ENCODE peak calls at places on chromosomes 13 and 19, in ten cellular contexts. One of them, this sample, is unnamed.

GRCh38 chr13:21674271-21675009 is 3.6 kb downstream of the FGF9 start:
- DNase-seq in stomach: no peak
- DNase-seq in transverse colon: peak; percentile 23
- DNase-seq in sigmoid colon: peak; percentile 67
- DNase-seq in vagina: no peak
- DNase-seq in upper lobe of left lung: no peak
- DNase-seq in esophagus muscularis mucosa: peak; percentile 89
- DNase-seq in K562: peak; percentile 29
- DNase-seq in endothelial cell of umbilical vein: no peak
- DNase-seq in breast epithelium: no peak
- DNase-seq in this sample: peak; percentile 81

GRCh38 chr19:1929051-1929742 is 11.8 kb upstream of the CSNK1G2 start:
- DNase-seq in vagina: no peak
- DNase-seq in endothelial cell of umbilical vein: peak; percentile 64
- DNase-seq in sigmoid colon: peak; percentile 89
- DNase-seq in K562: peak; percentile 87
- DNase-seq in transverse colon: peak; percentile 88
- DNase-seq in upper lobe of left lung: peak; percentile 89
- DNase-seq in breast epithelium: peak; percentile 73
- DNase-seq in stomach: peak; percentile 88
- DNase-seq in esophagus muscularis mucosa: no peak
- DNase-seq in this sample: peak; percentile 96

GRCh38 chr19:24048261-24048660 is 38.7 kb upstream of the ZNF254 start:
- DNase-seq in transverse colon: no peak
- DNase-seq in upper lobe of left lung: no peak
- DNase-seq in breast epithelium: no peak
- DNase-seq in sigmoid colon: no peak
- DNase-seq in stomach: no peak
- DNase-seq in endothelial cell of umbilical vein: no peak
- DNase-seq in K562: no peak
- DNase-seq in esophagus muscularis mucosa: no peak
- DNase-seq in vagina: no peak
- DNase-seq in this sample: no peak

GRCh38 chr19:28292822-28293500 is 920.0 kb downstream of the UQCRFS1 start:
- DNase-seq in stomach: no peak
- DNase-seq in breast epithelium: no peak
- DNase-seq in upper lobe of left lung: no peak
- DNase-seq in sigmoid colon: no peak
- DNase-seq in transverse colon: no peak
- DNase-seq in endothelial cell of umbilical vein: peak; percentile 30
- DNase-seq in vagina: no peak
- DNase-seq in K562: no peak
- DNase-seq in esophagus muscularis mucosa: peak; percentile 87
- DNase-seq in this sample: no peak

GRCh38 chr19:2750739-2751437 is 11.1 kb upstream of the SLC39A3 start:
- DNase-seq in esophagus muscularis mucosa: no peak
- DNase-seq in breast epithelium: no peak
- DNase-seq in stomach: no peak
- DNase-seq in K562: no peak
- DNase-seq in upper lobe of left lung: no peak
- DNase-seq in sigmoid colon: no peak
- DNase-seq in vagina: no peak
- DNase-seq in endothelial cell of umbilical vein: no peak
- DNase-seq in transverse colon: no peak
- DNase-seq in this sample: peak; percentile 58

GRCh38 chr19:56987184-56987583 is 132.6 kb upstream of the USP29 start:
- DNase-seq in K562: no peak
- DNase-seq in stomach: no peak
- DNase-seq in vagina: no peak
- DNase-seq in sigmoid colon: no peak
- DNase-seq in esophagus muscularis mucosa: no peak
- DNase-seq in upper lobe of left lung: no peak
- DNase-seq in breast epithelium: no peak
- DNase-seq in endothelial cell of umbilical vein: no peak
- DNase-seq in transverse colon: no peak
- DNase-seq in this sample: no peak

GRCh38 chr19:16878181-16878965 is 10.4 kb upstream of the F2RL3 start:
- DNase-seq in upper lobe of left lung: no peak
- DNase-seq in sigmoid colon: no peak
- DNase-seq in breast epithelium: no peak
- DNase-seq in K562: no peak
- DNase-seq in vagina: no peak
- DNase-seq in stomach: no peak
- DNase-seq in endothelial cell of umbilical vein: no peak
- DNase-seq in esophagus muscularis mucosa: no peak
- DNase-seq in transverse colon: no peak
- DNase-seq in this sample: no peak

GRCh38 chr13:21637296-21637695 is 33.3 kb upstream of the MICU2 start:
- DNase-seq in upper lobe of left lung: peak; percentile 89
- DNase-seq in stomach: peak; percentile 82
- DNase-seq in endothelial cell of umbilical vein: no peak
- DNase-seq in transverse colon: peak; percentile 86
- DNase-seq in K562: peak; percentile 31
- DNase-seq in vagina: no peak
- DNase-seq in esophagus muscularis mucosa: no peak
- DNase-seq in sigmoid colon: no peak
- DNase-seq in breast epithelium: no peak
- DNase-seq in this sample: peak; percentile 76

GRCh38 chr19:3324405-3324856 is 42.0 kb upstream of the NFIC start:
- DNase-seq in esophagus muscularis mucosa: no peak
- DNase-seq in endothelial cell of umbilical vein: peak; percentile 30
- DNase-seq in vagina: no peak
- DNase-seq in K562: peak; percentile 85
- DNase-seq in transverse colon: peak; percentile 78
- DNase-seq in breast epithelium: no peak
- DNase-seq in upper lobe of left lung: peak; percentile 58
- DNase-seq in stomach: peak; percentile 77
- DNase-seq in sigmoid colon: peak; percentile 80
- DNase-seq in this sample: peak; percentile 91

GRCh38 chr13:112781881-112782361 is 92.1 kb downstream of the ATP11A start:
- DNase-seq in K562: no peak
- DNase-seq in transverse colon: no peak
- DNase-seq in upper lobe of left lung: peak; percentile 78
- DNase-seq in vagina: peak; percentile 76
- DNase-seq in esophagus muscularis mucosa: no peak
- DNase-seq in endothelial cell of umbilical vein: peak; percentile 68
- DNase-seq in stomach: peak; percentile 25
- DNase-seq in breast epithelium: no peak
- DNase-seq in sigmoid colon: peak; percentile 78
- DNase-seq in this sample: no peak

GRCh38 chr13:20672772-20673171 is 30.7 kb upstream of the IL17D start:
- DNase-seq in endothelial cell of umbilical vein: no peak
- DNase-seq in sigmoid colon: no peak
- DNase-seq in esophagus muscularis mucosa: no peak
- DNase-seq in breast epithelium: no peak
- DNase-seq in upper lobe of left lung: no peak
- DNase-seq in stomach: no peak
- DNase-seq in transverse colon: no peak
- DNase-seq in K562: no peak
- DNase-seq in vagina: no peak
- DNase-seq in this sample: no peak

GRCh38 chr13:37127706-37128241 is 22.3 kb upstream of the CSNK1A1L start:
- DNase-seq in K562: no peak
- DNase-seq in endothelial cell of umbilical vein: peak; percentile 97
- DNase-seq in transverse colon: no peak
- DNase-seq in upper lobe of left lung: no peak
- DNase-seq in esophagus muscularis mucosa: no peak
- DNase-seq in sigmoid colon: no peak
- DNase-seq in vagina: no peak
- DNase-seq in stomach: no peak
- DNase-seq in breast epithelium: no peak
- DNase-seq in this sample: no peak

DNA sequence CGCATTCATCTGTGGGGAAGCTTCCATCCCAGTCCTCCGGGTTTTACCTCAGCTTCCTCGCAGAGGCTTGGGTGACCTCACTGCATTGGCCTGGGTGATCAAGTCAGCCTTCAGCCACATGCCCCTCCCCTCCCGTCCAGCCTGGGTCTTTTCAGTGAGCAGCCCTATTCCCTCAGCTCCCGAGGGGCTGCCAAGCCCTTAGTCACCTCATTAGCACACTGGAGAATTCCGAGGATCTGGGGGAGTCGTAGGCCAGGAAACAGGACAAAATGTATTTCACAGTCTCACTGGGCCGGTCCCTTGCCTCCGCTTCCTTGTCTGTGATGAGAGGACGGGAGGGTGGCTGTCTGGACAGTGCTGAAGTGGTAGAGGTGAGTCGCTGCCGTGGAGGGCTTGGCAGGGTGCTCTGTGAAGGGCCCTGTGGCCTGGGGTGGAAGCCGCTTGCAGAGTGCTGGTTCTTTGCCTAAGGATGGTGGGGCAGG is 19.9 kb downstream of the KDM4B start:
- DNase-seq in upper lobe of left lung: no peak
- DNase-seq in esophagus muscularis mucosa: no peak
- DNase-seq in stomach: no peak
- DNase-seq in endothelial cell of umbilical vein: no peak
- DNase-seq in breast epithelium: no peak
- DNase-seq in vagina: no peak
- DNase-seq in sigmoid colon: peak; percentile 90
- DNase-seq in transverse colon: peak; percentile 45
- DNase-seq in K562: no peak
- DNase-seq in this sample: no peak
- TF ChIP-seq POLR2AphosphoS5 in upper lobe of left lung: peak; percentile 46
- TF ChIP-seq POLR2AphosphoS5 in esophagus muscularis mucosa: peak; percentile 40
- TF ChIP-seq POLR2AphosphoS5 in stomach: no peak
- TF ChIP-seq POLR2AphosphoS5 in endothelial cell of umbilical vein: no peak
- TF ChIP-seq POLR2AphosphoS5 in breast epithelium: no peak
- TF ChIP-seq POLR2AphosphoS5 in vagina: peak; percentile 82
- TF ChIP-seq POLR2AphosphoS5 in sigmoid colon: no peak
- TF ChIP-seq POLR2AphosphoS5 in transverse colon: no peak
- TF ChIP-seq POLR2AphosphoS5 in K562: no peak
- TF ChIP-seq POLR2AphosphoS5 in this sample: peak; percentile 45

GRCh38 chr19:55611300-55611982 is 6.0 kb downstream of the ZNF865 start:
- DNase-seq in vagina: no peak
- DNase-seq in upper lobe of left lung: no peak
- DNase-seq in transverse colon: no peak
- DNase-seq in esophagus muscularis mucosa: no peak
- DNase-seq in endothelial cell of umbilical vein: no peak
- DNase-seq in K562: no peak
- DNase-seq in sigmoid colon: no peak
- DNase-seq in stomach: no peak
- DNase-seq in breast epithelium: no peak
- DNase-seq in this sample: no peak
- TF ChIP-seq POLR2A in vagina: no peak
- TF ChIP-seq POLR2A in upper lobe of left lung: no peak
- TF ChIP-seq POLR2A in transverse colon: no peak
- TF ChIP-seq POLR2A in esophagus muscularis mucosa: no peak
- TF ChIP-seq POLR2A in endothelial cell of umbilical vein: no peak
- TF ChIP-seq POLR2A in K562: no peak
- TF ChIP-seq POLR2A in sigmoid colon: no peak
- TF ChIP-seq POLR2A in stomach: no peak
- TF ChIP-seq POLR2A in breast epithelium: no peak
- TF ChIP-seq POLR2A in this sample: no peak

GRCh38 chr19:13960863-13961784 is 8.8 kb downstream of the DCAF15 start:
- DNase-seq in stomach: no peak
- DNase-seq in transverse colon: no peak
- DNase-seq in K562: no peak
- DNase-seq in upper lobe of left lung: no peak
- DNase-seq in vagina: no peak
- DNase-seq in esophagus muscularis mucosa: no peak
- DNase-seq in breast epithelium: no peak
- DNase-seq in sigmoid colon: no peak
- DNase-seq in endothelial cell of umbilical vein: no peak
- DNase-seq in this sample: no peak

GRCh38 chr19:13958043-13958442 is 5.7 kb downstream of the DCAF15 start:
- DNase-seq in esophagus muscularis mucosa: no peak
- DNase-seq in sigmoid colon: no peak
- DNase-seq in vagina: no peak
- DNase-seq in K562: peak; percentile 82
- DNase-seq in endothelial cell of umbilical vein: no peak
- DNase-seq in stomach: no peak
- DNase-seq in upper lobe of left lung: no peak
- DNase-seq in breast epithelium: no peak
- DNase-seq in transverse colon: no peak
- DNase-seq in this sample: no peak

GRCh38 chr19:13961826-13962737 is 9.8 kb downstream of the DCAF15 start:
- DNase-seq in K562: peak; percentile 38
- DNase-seq in upper lobe of left lung: no peak
- DNase-seq in endothelial cell of umbilical vein: no peak
- DNase-seq in stomach: no peak
- DNase-seq in vagina: no peak
- DNase-seq in transverse colon: no peak
- DNase-seq in sigmoid colon: no peak
- DNase-seq in breast epithelium: no peak
- DNase-seq in esophagus muscularis mucosa: no peak
- DNase-seq in this sample: no peak

GRCh38 chr19:13959141-13959961 is 7.0 kb downstream of the DCAF15 start:
- DNase-seq in vagina: no peak
- DNase-seq in endothelial cell of umbilical vein: no peak
- DNase-seq in upper lobe of left lung: no peak
- DNase-seq in esophagus muscularis mucosa: no peak
- DNase-seq in sigmoid colon: no peak
- DNase-seq in transverse colon: no peak
- DNase-seq in stomach: no peak
- DNase-seq in breast epithelium: no peak
- DNase-seq in K562: no peak
- DNase-seq in this sample: no peak

DNA sequence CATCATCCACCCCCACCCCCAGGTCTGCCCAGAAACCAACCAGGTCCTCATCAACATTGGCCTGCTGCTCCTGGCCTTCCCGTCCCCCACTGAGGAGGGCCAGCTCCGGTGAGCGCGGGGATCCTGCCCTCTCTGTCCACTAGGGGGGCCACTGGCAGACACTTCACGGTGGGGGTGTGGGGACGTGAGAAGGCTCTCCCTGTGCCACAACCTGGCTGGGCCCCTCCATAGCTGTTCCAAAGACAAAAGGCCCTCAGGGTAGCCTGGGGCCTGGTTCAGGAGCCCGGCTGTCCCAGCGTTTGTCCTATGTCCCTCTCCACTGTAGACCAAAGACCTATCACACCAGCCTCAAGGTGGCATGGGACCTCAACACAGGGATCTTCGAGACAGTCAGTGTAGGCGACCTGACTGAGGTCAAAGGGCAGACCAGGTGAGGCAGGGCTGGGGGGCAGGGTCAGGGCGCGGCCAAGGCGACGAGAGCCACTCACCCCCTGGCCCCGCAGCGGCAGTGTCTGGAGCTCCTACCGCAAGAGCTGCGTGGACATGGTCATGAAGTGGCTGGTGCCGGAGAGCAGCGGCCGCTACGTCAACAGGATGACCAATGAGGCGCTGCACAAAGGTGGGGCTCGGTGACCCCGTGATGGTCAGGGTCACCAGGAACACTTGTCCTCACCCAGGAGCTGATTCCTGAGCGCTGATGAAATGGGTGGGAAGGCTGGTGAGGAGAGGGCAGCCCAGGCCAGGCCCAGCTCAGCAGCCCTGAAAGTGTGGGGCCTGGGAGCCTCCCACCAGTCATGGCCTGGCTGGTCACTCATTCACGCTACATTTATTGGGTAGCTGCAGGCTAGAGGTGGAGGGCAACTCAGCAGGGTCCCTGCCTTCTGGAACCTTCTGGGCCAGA is 7.9 kb downstream of the DCAF15 start:
- DNase-seq in vagina: no peak
- DNase-seq in K562: peak; percentile 60
- DNase-seq in transverse colon: no peak
- DNase-seq in stomach: no peak
- DNase-seq in sigmoid colon: no peak
- DNase-seq in endothelial cell of umbilical vein: no peak
- DNase-seq in esophagus muscularis mucosa: no peak
- DNase-seq in breast epithelium: no peak
- DNase-seq in upper lobe of left lung: no peak
- DNase-seq in this sample: no peak
- TF ChIP-seq CTCF in vagina: no peak
- TF ChIP-seq CTCF in K562: peak; percentile 46
- TF ChIP-seq CTCF in transverse colon: no peak
- TF ChIP-seq CTCF in stomach: peak; percentile 12
- TF ChIP-seq CTCF in sigmoid colon: no peak
- TF ChIP-seq CTCF in endothelial cell of umbilical vein: peak; percentile 19
- TF ChIP-seq CTCF in esophagus muscularis mucosa: no peak
- TF ChIP-seq CTCF in breast epithelium: no peak
- TF ChIP-seq CTCF in upper lobe of left lung: no peak
- TF ChIP-seq CTCF in this sample: no peak

GRCh38 chr13:49319555-49320350 is 72.0 kb downstream of the CDADC1 start:
- DNase-seq in endothelial cell of umbilical vein: no peak
- DNase-seq in transverse colon: no peak
- DNase-seq in esophagus muscularis mucosa: no peak
- DNase-seq in K562: no peak
- DNase-seq in stomach: no peak
- DNase-seq in upper lobe of left lung: no peak
- DNase-seq in breast epithelium: no peak
- DNase-seq in vagina: no peak
- DNase-seq in sigmoid colon: no peak
- DNase-seq in this sample: no peak
- TF ChIP-seq POLR2AphosphoS5 in endothelial cell of umbilical vein: no peak
- TF ChIP-seq POLR2AphosphoS5 in transverse colon: no peak
- TF ChIP-seq POLR2AphosphoS5 in esophagus muscularis mucosa: no peak
- TF ChIP-seq POLR2AphosphoS5 in K562: no peak
- TF ChIP-seq POLR2AphosphoS5 in stomach: no peak
- TF ChIP-seq POLR2AphosphoS5 in upper lobe of left lung: no peak
- TF ChIP-seq POLR2AphosphoS5 in breast epithelium: no peak
- TF ChIP-seq POLR2AphosphoS5 in vagina: no peak
- TF ChIP-seq POLR2AphosphoS5 in sigmoid colon: no peak
- TF ChIP-seq POLR2AphosphoS5 in this sample: no peak

This sample was measured in spleen.